ENCODE peak calls at places on chromosomes 12 and 14, in ten cellular contexts. M is thoracic aorta; Z is RWPE2; P is Peyer's patch; Y is CD8-positive, alpha-beta T cell; L is heart right ventricle; H is uterus; D is ovary; R is left lung; X is HAP-1. V is an unnamed sample.

GRCh38 chr12:6418796-6419195 is 26.0 kb upstream of the CD27 start:
- DNase-seq in M (no peak), Z (no peak), P (no peak), Y (no peak), L (no peak), H (no peak), D (no peak), R (no peak), X (no peak), V (peak; percentile 42)

GRCh38 chr14:101068958-101069549 is 165.5 kb upstream of the RTL1 start:
- DNase-seq in M (no peak), Z (no peak), P (peak; percentile 13), Y (no peak), L (no peak), H (peak; percentile 8), D (no peak), R (no peak), X (peak; percentile 5), V (no peak)

GRCh38 chr12:68097386-68097785 is 62.2 kb downstream of the IFNG start:
- DNase-seq in M (no peak), Z (no peak), P (no peak), Y (no peak), L (no peak), H (no peak), D (no peak), R (no peak), X (no peak), V (no peak)

GRCh38 chr12:81500788-81501187 is 258.4 kb downstream of the PPFIA2 start:
- DNase-seq in M (no peak), Z (no peak), P (no peak), Y (no peak), L (no peak), H (no peak), D (no peak), R (no peak), X (no peak), V (no peak)

GRCh38 chr12:130858084-130858483 is 13.8 kb upstream of the RAN start:
- DNase-seq in M (no peak), Z (no peak), P (no peak), Y (no peak), L (no peak), H (no peak), D (no peak), R (no peak), X (no peak), V (no peak)

GRCh38 chr14:95063391-95063790 is 93.9 kb downstream of the DICER1 start:
- DNase-seq in M (no peak), Z (no peak), P (no peak), Y (no peak), L (no peak), H (no peak), D (no peak), R (no peak), X (no peak), V (no peak)

GRCh38 chr12:96053476-96054261 is 18.3 kb upstream of the LTA4H start:
- DNase-seq in M (no peak), Z (no peak), P (no peak), Y (no peak), L (no peak), H (no peak), D (no peak), R (no peak), X (no peak), V (no peak)

GRCh38 chr14:95507701-95508103 is 8.7 kb downstream of the SYNE3 start:
- DNase-seq in M (no peak), Z (peak; percentile 79), P (no peak), Y (no peak), L (no peak), H (no peak), D (no peak), R (peak; percentile 39), X (no peak), V (no peak)

GRCh38 chr12:56315256-56315625 is 547 bp downstream of the CNPY2 start:
- DNase-seq in M (no peak), Z (no peak), P (peak; percentile 52), Y (no peak), L (no peak), H (no peak), D (no peak), R (no peak), X (peak; percentile 25), V (no peak)

GRCh38 chr12:3205742-3206519 is 128.8 kb downstream of the TSPAN9 start:
- DNase-seq in M (no peak), Z (no peak), P (no peak), Y (no peak), L (no peak), H (no peak), D (no peak), R (no peak), X (no peak), V (no peak)

GRCh38 chr12:112964067-112964670 is 14.2 kb upstream of the OAS2 start:
- DNase-seq in M (no peak), Z (no peak), P (no peak), Y (no peak), L (no peak), H (no peak), D (no peak), R (no peak), X (no peak), V (no peak)

DNA sequence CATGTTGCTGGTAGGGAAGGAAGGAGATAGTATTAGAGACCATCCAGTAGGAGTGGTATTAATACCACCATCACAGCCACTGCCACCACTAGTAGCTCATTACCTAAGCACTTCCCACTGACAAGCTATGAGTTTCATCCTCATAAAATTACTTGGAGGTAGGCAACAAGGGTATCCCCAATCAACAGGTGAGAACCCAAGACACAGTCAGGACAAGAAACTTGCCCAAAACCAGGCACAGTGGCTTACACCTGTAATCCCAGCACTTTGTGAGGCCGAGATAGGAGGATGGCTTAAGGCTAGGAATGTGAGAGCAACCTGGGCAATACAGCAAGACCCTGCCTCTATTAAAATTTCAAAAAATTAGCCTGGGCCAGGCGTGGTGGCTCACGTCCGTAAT is 5.5 kb downstream of the ADCY6 start:
- DNase-seq in M (no peak), Z (no peak), P (no peak), Y (no peak), L (no peak), H (no peak), D (no peak), R (no peak), X (no peak), V (no peak)
- H3K4me1 ChIP-seq in M (peaks cover 38% of the 10 kb centered on the region), Z (peaks cover 4% of the 10 kb centered on the region), P (peaks cover 55% of the 10 kb centered on the region), Y (no peaks in the 10 kb centered on the region), L (peaks cover 59% of the 10 kb centered on the region), H (peaks cover 5% of the 10 kb centered on the region), D (peaks cover 33% of the 10 kb centered on the region), R (peaks cover 19% of the 10 kb centered on the region), X (peaks cover 7% of the 10 kb centered on the region), V (peaks cover 94% of the 10 kb centered on the region)

DNA sequence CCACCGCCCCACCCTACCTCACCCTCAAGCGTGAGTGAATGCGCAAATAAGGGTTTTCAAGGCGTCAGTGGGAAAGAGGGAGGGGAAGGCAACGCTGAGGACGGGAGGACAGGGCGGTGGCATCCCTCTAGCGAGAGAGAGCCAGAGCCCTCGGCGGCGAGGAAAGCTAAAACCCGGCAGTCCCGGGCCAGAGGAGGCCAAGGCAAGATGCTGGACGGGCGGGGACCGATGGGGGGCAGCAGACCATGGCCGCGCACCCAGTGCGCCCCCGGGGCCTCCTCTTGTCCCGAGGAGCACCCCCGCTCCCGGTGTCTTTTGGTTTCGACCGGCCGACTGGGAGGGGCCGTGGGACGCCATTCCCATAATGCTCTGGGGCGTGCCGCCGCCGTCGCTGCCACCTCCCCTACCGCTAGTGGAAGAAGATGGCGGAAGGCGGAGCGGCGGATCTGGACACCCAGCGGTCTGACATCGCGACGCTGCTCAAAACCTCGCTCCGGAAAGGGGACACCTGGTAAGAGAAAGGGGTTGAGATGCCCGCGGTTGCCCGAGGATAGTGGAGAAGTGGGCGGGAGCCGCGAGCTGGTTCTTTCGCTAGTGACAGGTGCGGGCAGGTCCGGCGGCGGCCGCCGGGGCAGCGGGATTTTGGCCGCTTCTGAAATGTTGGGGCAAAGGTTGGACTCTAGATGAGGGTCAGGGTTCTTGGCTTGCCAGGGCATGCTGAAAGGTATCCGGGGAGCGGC is at the start of gene USP15:
- DNase-seq in M (peak; percentile 75), Z (peak; percentile 89), P (peak; percentile 97), Y (peak; percentile 94), L (peak; percentile 98), H (peak; percentile 97), D (peak; percentile 98), R (peak; percentile 96), X (peak; percentile 97), V (peak; percentile 94)
- H3K4me1 ChIP-seq in M (peaks cover 33% of the 10 kb centered on the region), Z (peaks cover 18% of the 10 kb centered on the region), P (peaks cover 32% of the 10 kb centered on the region), Y (peaks cover 58% of the 10 kb centered on the region), L (peaks cover 75% of the 10 kb centered on the region), H (no peaks in the 10 kb centered on the region), D (peaks cover 8% of the 10 kb centered on the region), R (peaks cover 18% of the 10 kb centered on the region), X (peaks cover 21% of the 10 kb centered on the region), V (peaks cover 37% of the 10 kb centered on the region)

GRCh38 chr12:8894986-8895385 is 19.3 kb upstream of the PHC1 start:
- DNase-seq in M (no peak), Z (no peak), P (no peak), Y (no peak), L (no peak), H (no peak), D (no peak), R (no peak), X (no peak), V (no peak)
- H3K4me1 ChIP-seq in M (no peaks in the 10 kb centered on the region), Z (no peaks in the 10 kb centered on the region), P (no peaks in the 10 kb centered on the region), Y (no peaks in the 10 kb centered on the region), L (peaks cover 5% of the 10 kb centered on the region), H (no peaks in the 10 kb centered on the region), D (no peaks in the 10 kb centered on the region), R (no peaks in the 10 kb centered on the region), X (no peaks in the 10 kb centered on the region), V (no peaks in the 10 kb centered on the region)

DNA sequence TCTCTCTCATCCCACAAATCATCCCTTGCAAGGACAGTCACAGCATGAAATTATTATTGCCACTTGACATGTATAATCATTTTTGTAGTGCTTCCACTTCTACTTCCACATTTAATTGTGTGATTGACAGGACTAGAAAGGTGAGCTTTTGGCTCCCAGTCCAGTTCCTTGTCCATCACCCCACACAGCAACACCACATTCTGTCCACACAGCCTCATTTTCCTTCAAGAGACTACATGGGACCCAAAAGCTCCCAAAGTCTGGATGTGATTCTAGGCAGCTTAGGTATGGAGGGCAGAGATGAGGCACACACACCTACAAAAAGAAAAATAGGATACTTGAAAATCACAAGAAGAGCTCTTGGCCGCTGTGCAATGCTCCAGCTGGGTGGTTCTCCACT is 366.3 kb downstream of the DPF3 start:
- DNase-seq in M (no peak), Z (no peak), P (no peak), Y (no peak), L (no peak), H (no peak), D (no peak), R (no peak), X (no peak), V (no peak)
- H3K4me1 ChIP-seq in M (no peaks in the 10 kb centered on the region), Z (no peaks in the 10 kb centered on the region), P (no peaks in the 10 kb centered on the region), Y (peaks cover 24% of the 10 kb centered on the region), L (peaks cover 56% of the 10 kb centered on the region), H (no peaks in the 10 kb centered on the region), D (peaks cover 12% of the 10 kb centered on the region), R (no peaks in the 10 kb centered on the region), X (no peaks in the 10 kb centered on the region), V (no peaks in the 10 kb centered on the region)